ENCODE peak calls at places on chromosomes 2 and 18, in ten cellular contexts. One of them, this sample, is unnamed.

GRCh38 chr2:198098918-198099317 is 294.5 kb downstream of the PLCL1 start:
- DNase-seq in HFF-Myc: no peak
- DNase-seq in activated CD4-positive, alpha-beta T cell treated with anti-CD3 and anti-CD28 coated beads for 24 hours: no peak
- DNase-seq in stimulated activated CD4-positive, alpha-beta T cell treated with anti-CD3 and anti-CD28 coated beads, Interleukin-1b, Interleukin-23, amount 100 ng/mL, for 48 hours: peak
- DNase-seq in H1: no peak
- DNase-seq in T-helper 2 cell treated with Interferon-gamma antibody and Interleukin-4, amounts not matched to agents 5 μg/mL and 100 μg/mL, for 36 hours: no peak
- DNase-seq in astrocyte of the spinal cord: no peak
- DNase-seq in EH: no peak
- DNase-seq in HL-60: no peak
- DNase-seq in NCI-H345: no peak
- DNase-seq in this sample: peak

GRCh38 chr18:8696749-8697211 is 8.6 kb upstream of the MTCL1 start:
- DNase-seq in EH: peak
- DNase-seq in NCI-H345: peak
- DNase-seq in stimulated activated CD4-positive, alpha-beta T cell treated with anti-CD3 and anti-CD28 coated beads, Interleukin-1b, Interleukin-23, amount 100 ng/mL, for 48 hours: peak
- DNase-seq in HFF-Myc: no peak
- DNase-seq in HL-60: peak
- DNase-seq in activated CD4-positive, alpha-beta T cell treated with anti-CD3 and anti-CD28 coated beads for 24 hours: peak
- DNase-seq in H1: peak
- DNase-seq in astrocyte of the spinal cord: peak
- DNase-seq in T-helper 2 cell treated with Interferon-gamma antibody and Interleukin-4, amounts not matched to agents 5 μg/mL and 100 μg/mL, for 36 hours: peak
- DNase-seq in this sample: peak

GRCh38 chr2:129248183-129248582 is 731.3 kb upstream of the RAB6C start:
- DNase-seq in stimulated activated CD4-positive, alpha-beta T cell treated with anti-CD3 and anti-CD28 coated beads, Interleukin-1b, Interleukin-23, amount 100 ng/mL, for 48 hours: no peak
- DNase-seq in astrocyte of the spinal cord: peak
- DNase-seq in HL-60: no peak
- DNase-seq in HFF-Myc: no peak
- DNase-seq in activated CD4-positive, alpha-beta T cell treated with anti-CD3 and anti-CD28 coated beads for 24 hours: no peak
- DNase-seq in NCI-H345: no peak
- DNase-seq in EH: no peak
- DNase-seq in T-helper 2 cell treated with Interferon-gamma antibody and Interleukin-4, amounts not matched to agents 5 μg/mL and 100 μg/mL, for 36 hours: no peak
- DNase-seq in H1: no peak
- DNase-seq in this sample: no peak

GRCh38 chr2:33978471-33978870 is 379.4 kb upstream of the FAM98A start:
- DNase-seq in HFF-Myc: no peak
- DNase-seq in NCI-H345: no peak
- DNase-seq in H1: no peak
- DNase-seq in activated CD4-positive, alpha-beta T cell treated with anti-CD3 and anti-CD28 coated beads for 24 hours: no peak
- DNase-seq in T-helper 2 cell treated with Interferon-gamma antibody and Interleukin-4, amounts not matched to agents 5 μg/mL and 100 μg/mL, for 36 hours: no peak
- DNase-seq in EH: no peak
- DNase-seq in astrocyte of the spinal cord: no peak
- DNase-seq in stimulated activated CD4-positive, alpha-beta T cell treated with anti-CD3 and anti-CD28 coated beads, Interleukin-1b, Interleukin-23, amount 100 ng/mL, for 48 hours: no peak
- DNase-seq in HL-60: no peak
- DNase-seq in this sample: peak

GRCh38 chr2:50480507-50480906 is 551.4 kb downstream of the NRXN1 start:
- DNase-seq in HL-60: no peak
- DNase-seq in H1: no peak
- DNase-seq in astrocyte of the spinal cord: no peak
- DNase-seq in stimulated activated CD4-positive, alpha-beta T cell treated with anti-CD3 and anti-CD28 coated beads, Interleukin-1b, Interleukin-23, amount 100 ng/mL, for 48 hours: no peak
- DNase-seq in T-helper 2 cell treated with Interferon-gamma antibody and Interleukin-4, amounts not matched to agents 5 μg/mL and 100 μg/mL, for 36 hours: no peak
- DNase-seq in NCI-H345: peak
- DNase-seq in activated CD4-positive, alpha-beta T cell treated with anti-CD3 and anti-CD28 coated beads for 24 hours: no peak
- DNase-seq in EH: no peak
- DNase-seq in HFF-Myc: no peak
- DNase-seq in this sample: no peak

GRCh38 chr2:38407111-38407682 is 30.1 kb upstream of the ATL2 start:
- DNase-seq in H1: no peak
- DNase-seq in astrocyte of the spinal cord: no peak
- DNase-seq in NCI-H345: no peak
- DNase-seq in EH: no peak
- DNase-seq in HFF-Myc: no peak
- DNase-seq in activated CD4-positive, alpha-beta T cell treated with anti-CD3 and anti-CD28 coated beads for 24 hours: no peak
- DNase-seq in T-helper 2 cell treated with Interferon-gamma antibody and Interleukin-4, amounts not matched to agents 5 μg/mL and 100 μg/mL, for 36 hours: no peak
- DNase-seq in HL-60: no peak
- DNase-seq in stimulated activated CD4-positive, alpha-beta T cell treated with anti-CD3 and anti-CD28 coated beads, Interleukin-1b, Interleukin-23, amount 100 ng/mL, for 48 hours: no peak
- DNase-seq in this sample: no peak

GRCh38 chr2:63434597-63434996 is 153.7 kb downstream of the WDPCP start:
- DNase-seq in NCI-H345: no peak
- DNase-seq in T-helper 2 cell treated with Interferon-gamma antibody and Interleukin-4, amounts not matched to agents 5 μg/mL and 100 μg/mL, for 36 hours: no peak
- DNase-seq in EH: no peak
- DNase-seq in activated CD4-positive, alpha-beta T cell treated with anti-CD3 and anti-CD28 coated beads for 24 hours: no peak
- DNase-seq in HL-60: no peak
- DNase-seq in HFF-Myc: no peak
- DNase-seq in H1: no peak
- DNase-seq in astrocyte of the spinal cord: no peak
- DNase-seq in stimulated activated CD4-positive, alpha-beta T cell treated with anti-CD3 and anti-CD28 coated beads, Interleukin-1b, Interleukin-23, amount 100 ng/mL, for 48 hours: no peak
- DNase-seq in this sample: no peak

GRCh38 chr2:168060956-168061750 is 186.2 kb downstream of the STK39 start:
- DNase-seq in HFF-Myc: peak
- DNase-seq in astrocyte of the spinal cord: peak
- DNase-seq in H1: no peak
- DNase-seq in T-helper 2 cell treated with Interferon-gamma antibody and Interleukin-4, amounts not matched to agents 5 μg/mL and 100 μg/mL, for 36 hours: no peak
- DNase-seq in stimulated activated CD4-positive, alpha-beta T cell treated with anti-CD3 and anti-CD28 coated beads, Interleukin-1b, Interleukin-23, amount 100 ng/mL, for 48 hours: no peak
- DNase-seq in NCI-H345: no peak
- DNase-seq in EH: peak
- DNase-seq in activated CD4-positive, alpha-beta T cell treated with anti-CD3 and anti-CD28 coated beads for 24 hours: no peak
- DNase-seq in HL-60: no peak
- DNase-seq in this sample: peak

GRCh38 chr2:100396483-100396882 is 21.0 kb downstream of the CHST10 start:
- DNase-seq in astrocyte of the spinal cord: no peak
- DNase-seq in HL-60: no peak
- DNase-seq in activated CD4-positive, alpha-beta T cell treated with anti-CD3 and anti-CD28 coated beads for 24 hours: no peak
- DNase-seq in stimulated activated CD4-positive, alpha-beta T cell treated with anti-CD3 and anti-CD28 coated beads, Interleukin-1b, Interleukin-23, amount 100 ng/mL, for 48 hours: no peak
- DNase-seq in HFF-Myc: no peak
- DNase-seq in T-helper 2 cell treated with Interferon-gamma antibody and Interleukin-4, amounts not matched to agents 5 μg/mL and 100 μg/mL, for 36 hours: no peak
- DNase-seq in NCI-H345: no peak
- DNase-seq in EH: no peak
- DNase-seq in H1: no peak
- DNase-seq in this sample: no peak

This sample was measured in COLO829.